ENCODE peak calls at places on chromosomes 1 and 21, in six cellular contexts. H, E, Y, S, Z and B are unnamed samples.

GRCh38 chr1:114979278-114979891 is 50.2 kb upstream of the TSHB start:
- DNase-seq in H (peak), S (peak), Y (peak), Z (peak), E (peak), B (peak)

GRCh38 chr1:246788895-246789338 is 64.7 kb downstream of the SCCPDH start:
- DNase-seq in H (no peak), Y (no peak), Z (no peak), S (peak), E (no peak), B (no peak)

GRCh38 chr1:24745711-24746582 is 700 bp downstream of the CLIC4 start:
- DNase-seq in Y (peak), Z (no peak), E (no peak), H (peak), S (no peak), B (peak)

GRCh38 chr1:47024138-47024856 is 828 bp downstream of the CYP4X1 start:
- DNase-seq in Z (no peak), H (no peak), Y (no peak), S (no peak), E (no peak), B (no peak)

GRCh38 chr1:44919387-44919786 is 67.0 kb downstream of the EIF2B3 start:
- DNase-seq in Z (no peak), S (no peak), H (no peak), Y (no peak), E (no peak), B (no peak)

GRCh38 chr1:17125756-17126237 is 6.5 kb upstream of the PADI2 start:
- DNase-seq in Z (peak), H (peak), E (peak), Y (peak), S (peak), B (peak)

GRCh38 chr1:26994020-26994745 is 691 bp downstream of the TRNP1 start:
- DNase-seq in Y (no peak), E (peak), Z (no peak), S (peak), H (no peak), B (peak)

GRCh38 chr1:11180342-11180744 is 8.8 kb upstream of the ANGPTL7 start:
- DNase-seq in Z (no peak), Y (peak), E (no peak), S (no peak), H (peak), B (peak)

GRCh38 chr1:145849356-145850165 is 4.1 kb downstream of the NUDT17 start:
- DNase-seq in S (no peak), H (peak), Z (no peak), E (peak), Y (peak), B (no peak)

GRCh38 chr1:84785231-84785630 is 95.0 kb upstream of the SSX2IP start:
- DNase-seq in S (no peak), E (no peak), Y (no peak), Z (no peak), H (peak), B (no peak)

GRCh38 chr1:59779949-59780348 is 34.8 kb upstream of the HOOK1 start:
- DNase-seq in Z (no peak), Y (no peak), E (no peak), S (no peak), H (no peak), B (no peak)

GRCh38 chr1:158295791-158296190 is 6.1 kb downstream of the CD1C start:
- DNase-seq in S (no peak), Z (no peak), E (no peak), H (no peak), Y (no peak), B (no peak)

GRCh38 chr1:201149400-201149799 is 4.9 kb downstream of the TMEM9 start:
- DNase-seq in S (no peak), H (peak), E (no peak), Y (peak), Z (no peak), B (peak)

GRCh38 chr1:5597991-5598823 is 394.0 kb downstream of the NPHP4 start:
- DNase-seq in Z (no peak), E (no peak), Y (no peak), H (no peak), S (peak), B (no peak)

DNA sequence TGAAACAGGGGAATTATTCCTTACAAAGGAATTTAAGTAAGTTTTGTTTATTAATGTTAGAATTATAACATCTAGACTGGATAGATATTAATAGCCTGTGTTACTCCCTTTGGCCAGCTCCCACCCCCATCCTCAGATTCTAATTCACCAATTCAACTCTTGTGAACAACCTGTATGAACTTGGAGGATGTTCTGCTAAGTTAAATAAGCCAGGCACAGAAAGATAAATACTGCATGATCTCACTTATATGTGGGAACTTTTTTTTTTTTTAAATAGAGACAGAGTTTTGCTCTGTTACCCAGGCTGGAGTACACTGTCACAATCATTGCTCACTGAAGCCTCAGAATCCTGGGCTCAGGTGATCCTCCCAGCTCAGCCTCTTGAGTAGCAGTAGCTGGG is 32.2 kb downstream of the EFCAB7 start:
- DNase-seq in Z (no peak), S (no peak), H (peak), Y (no peak), E (no peak), B (no peak)
- H3K14ac ChIP-seq in Z (no peak), S (no peak), H (no peak), Y (no peak), E (no peak), B (no peak)

GRCh38 chr21:27408826-27409225 is 441.9 kb upstream of the ADAMTS5 start:
- DNase-seq in Z (no peak), Y (no peak), H (no peak), S (no peak), E (no peak), B (no peak)

GRCh38 chr21:27418338-27418737 is 451.4 kb upstream of the ADAMTS5 start:
- DNase-seq in Y (no peak), E (no peak), H (no peak), S (no peak), Z (no peak), B (peak)

GRCh38 chr21:27407296-27407695 is 440.4 kb upstream of the ADAMTS5 start:
- DNase-seq in S (no peak), H (no peak), E (no peak), Z (peak), Y (no peak), B (peak)

DNA sequence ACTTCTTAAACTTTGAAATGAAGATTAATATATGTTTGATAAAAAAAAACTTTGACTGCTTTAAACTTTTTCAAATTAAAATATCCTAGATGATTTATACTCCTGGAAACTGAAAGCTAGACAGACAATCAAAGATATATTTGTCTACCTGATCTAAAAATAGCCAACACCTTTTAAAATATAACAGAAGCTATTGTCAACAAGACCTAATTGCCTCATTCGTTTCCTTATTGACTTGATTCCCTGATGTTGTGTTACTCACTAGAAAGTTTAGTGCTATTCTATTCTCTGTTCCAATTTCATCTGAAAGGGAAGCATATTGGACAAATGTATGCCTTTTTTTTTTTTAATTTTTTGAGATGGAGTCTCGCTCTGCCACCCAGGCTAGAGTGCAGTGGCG is 445.6 kb upstream of the ADAMTS5 start:
- DNase-seq in Y (no peak), E (no peak), Z (no peak), S (no peak), H (no peak), B (no peak)
- H3K14ac ChIP-seq in Y (no peak), E (no peak), Z (no peak), S (no peak), H (no peak), B (no peak)

GRCh38 chr1:36068866-36069265 is 15.0 kb upstream of the TEKT2 start:
- DNase-seq in E (no peak), S (no peak), Y (no peak), H (no peak), Z (no peak), B (peak)
- H3K14ac ChIP-seq in E (no peak), S (no peak), Y (no peak), H (no peak), Z (no peak), B (no peak)

GRCh38 chr1:35448344-35448801 is 108.8 kb downstream of the KIAA0319L start:
- DNase-seq in Y (peak), H (peak), E (no peak), S (no peak), Z (no peak), B (peak)
- H3K14ac ChIP-seq in Y (no peak), H (peak), E (no peak), S (no peak), Z (no peak), B (no peak)

GRCh38 chr1:2886631-2887030 is 85.1 kb upstream of the TTC34 start:
- DNase-seq in S (no peak), E (no peak), Y (no peak), H (no peak), Z (no peak), B (no peak)
- H3K14ac ChIP-seq in S (no peak), E (no peak), Y (no peak), H (no peak), Z (no peak), B (no peak)